ENCODE peak calls at places on chromosomes 16 and 17, in nine cellular contexts. One of them, this sample, is unnamed.

GRCh38 chr17:42109086-42109485 is 3.4 kb downstream of the DHX58 start:
- DNase-seq in fibroblast of pulmonary artery: no peak
- DNase-seq in T-helper 1 cell: no peak
- DNase-seq in A549: no peak
- DNase-seq in EH: no peak
- DNase-seq in HFF-Myc: no peak
- DNase-seq in NCI-H774: no peak
- DNase-seq in T47D: no peak
- DNase-seq in stimulated activated CD4-positive, alpha-beta T cell treated with anti-CD3 and anti-CD28 coated beads, Interleukin-2, amount 100 ng/mL, for 48 hours: no peak
- DNase-seq in this sample: no peak

GRCh38 chr16:85659336-85659735 is 29.4 kb downstream of the GINS2 start:
- DNase-seq in fibroblast of pulmonary artery: no peak
- DNase-seq in T-helper 1 cell: no peak
- DNase-seq in A549: no peak
- DNase-seq in EH: no peak
- DNase-seq in HFF-Myc: no peak
- DNase-seq in NCI-H774: no peak
- DNase-seq in T47D: no peak
- DNase-seq in stimulated activated CD4-positive, alpha-beta T cell treated with anti-CD3 and anti-CD28 coated beads, Interleukin-2, amount 100 ng/mL, for 48 hours: no peak
- DNase-seq in this sample: no peak

GRCh38 chr17:41586863-41587495 is at the start of gene KRT14:
- DNase-seq in fibroblast of pulmonary artery: no peak
- DNase-seq in T-helper 1 cell: no peak
- DNase-seq in A549: no peak
- DNase-seq in EH: peak
- DNase-seq in HFF-Myc: no peak
- DNase-seq in NCI-H774: no peak
- DNase-seq in T47D: no peak
- DNase-seq in stimulated activated CD4-positive, alpha-beta T cell treated with anti-CD3 and anti-CD28 coated beads, Interleukin-2, amount 100 ng/mL, for 48 hours: no peak
- DNase-seq in this sample: no peak

GRCh38 chr17:78737332-78737731 is 44.7 kb downstream of the CYTH1 start:
- DNase-seq in fibroblast of pulmonary artery: peak
- DNase-seq in T-helper 1 cell: no peak
- DNase-seq in A549: no peak
- DNase-seq in EH: peak
- DNase-seq in HFF-Myc: no peak
- DNase-seq in NCI-H774: peak
- DNase-seq in T47D: no peak
- DNase-seq in stimulated activated CD4-positive, alpha-beta T cell treated with anti-CD3 and anti-CD28 coated beads, Interleukin-2, amount 100 ng/mL, for 48 hours: no peak
- DNase-seq in this sample: peak

GRCh38 chr16:4351880-4352279 is 759 bp upstream of the PAM16 start:
- DNase-seq in fibroblast of pulmonary artery: no peak
- DNase-seq in T-helper 1 cell: no peak
- DNase-seq in A549: no peak
- DNase-seq in EH: peak
- DNase-seq in HFF-Myc: no peak
- DNase-seq in NCI-H774: no peak
- DNase-seq in T47D: no peak
- DNase-seq in stimulated activated CD4-positive, alpha-beta T cell treated with anti-CD3 and anti-CD28 coated beads, Interleukin-2, amount 100 ng/mL, for 48 hours: no peak
- DNase-seq in this sample: no peak

GRCh38 chr17:34166394-34166793 is 88.7 kb upstream of the CCL2 start:
- DNase-seq in fibroblast of pulmonary artery: no peak
- DNase-seq in T-helper 1 cell: no peak
- DNase-seq in A549: no peak
- DNase-seq in EH: no peak
- DNase-seq in HFF-Myc: no peak
- DNase-seq in NCI-H774: no peak
- DNase-seq in T47D: no peak
- DNase-seq in stimulated activated CD4-positive, alpha-beta T cell treated with anti-CD3 and anti-CD28 coated beads, Interleukin-2, amount 100 ng/mL, for 48 hours: no peak
- DNase-seq in this sample: no peak

GRCh38 chr16:70604407-70605283 is 41.7 kb upstream of the IL34 start:
- DNase-seq in fibroblast of pulmonary artery: no peak
- DNase-seq in T-helper 1 cell: no peak
- DNase-seq in A549: no peak
- DNase-seq in EH: no peak
- DNase-seq in HFF-Myc: no peak
- DNase-seq in NCI-H774: no peak
- DNase-seq in T47D: no peak
- DNase-seq in stimulated activated CD4-positive, alpha-beta T cell treated with anti-CD3 and anti-CD28 coated beads, Interleukin-2, amount 100 ng/mL, for 48 hours: no peak
- DNase-seq in this sample: peak

GRCh38 chr16:24635900-24636610 is 93.4 kb upstream of the TNRC6A start:
- DNase-seq in fibroblast of pulmonary artery: peak
- DNase-seq in T-helper 1 cell: no peak
- DNase-seq in A549: peak
- DNase-seq in EH: peak
- DNase-seq in HFF-Myc: peak
- DNase-seq in NCI-H774: no peak
- DNase-seq in T47D: peak
- DNase-seq in stimulated activated CD4-positive, alpha-beta T cell treated with anti-CD3 and anti-CD28 coated beads, Interleukin-2, amount 100 ng/mL, for 48 hours: no peak
- DNase-seq in this sample: peak

GRCh38 chr16:27361987-27362386 is 40.0 kb upstream of the IL21R start:
- DNase-seq in fibroblast of pulmonary artery: no peak
- DNase-seq in T-helper 1 cell: no peak
- DNase-seq in A549: no peak
- DNase-seq in EH: no peak
- DNase-seq in HFF-Myc: no peak
- DNase-seq in NCI-H774: no peak
- DNase-seq in T47D: no peak
- DNase-seq in stimulated activated CD4-positive, alpha-beta T cell treated with anti-CD3 and anti-CD28 coated beads, Interleukin-2, amount 100 ng/mL, for 48 hours: no peak
- DNase-seq in this sample: no peak

GRCh38 chr17:76182016-76182764 is 41.1 kb upstream of the FOXJ1 start:
- DNase-seq in fibroblast of pulmonary artery: peak
- DNase-seq in T-helper 1 cell: peak
- DNase-seq in A549: peak
- DNase-seq in EH: peak
- DNase-seq in HFF-Myc: peak
- DNase-seq in NCI-H774: peak
- DNase-seq in T47D: peak
- DNase-seq in stimulated activated CD4-positive, alpha-beta T cell treated with anti-CD3 and anti-CD28 coated beads, Interleukin-2, amount 100 ng/mL, for 48 hours: peak
- DNase-seq in this sample: peak

GRCh38 chr17:74259667-74260524 is 14.1 kb upstream of the DNAI2 start:
- DNase-seq in fibroblast of pulmonary artery: no peak
- DNase-seq in T-helper 1 cell: no peak
- DNase-seq in A549: no peak
- DNase-seq in EH: no peak
- DNase-seq in HFF-Myc: no peak
- DNase-seq in NCI-H774: no peak
- DNase-seq in T47D: no peak
- DNase-seq in stimulated activated CD4-positive, alpha-beta T cell treated with anti-CD3 and anti-CD28 coated beads, Interleukin-2, amount 100 ng/mL, for 48 hours: no peak
- DNase-seq in this sample: no peak

This sample was measured in COLO829.